ENCODE peak calls at places on chromosomes 13 and 19, in seven cellular contexts. D is neural progenitor cell, H is choroid plexus epithelial cell, L is psoas muscle, Y is HFF-Myc, C is tibial nerve, T is osteoblast. B is an unnamed sample.

GRCh38 chr19:53422551-53422950 is 9.2 kb upstream of the ZNF761 start:
- DNase-seq in D (no peak), H (no peak), L (no peak), Y (no peak), C (no peak), T (no peak), B (no peak)

GRCh38 chr19:10516671-10517286 is 468 bp downstream of the S1PR5 start:
- DNase-seq in D (no peak), H (no peak), L (no peak), Y (no peak), C (no peak), T (peak; percentile 92), B (no peak)

GRCh38 chr13:113371061-113371460 is 7.1 kb upstream of the GRTP1 start:
- DNase-seq in D (no peak), H (no peak), L (no peak), Y (no peak), C (no peak), T (no peak), B (no peak)

GRCh38 chr13:105721056-105721455 is 814.4 kb downstream of the EFNB2 start:
- DNase-seq in D (no peak), H (peak; percentile 85), L (no peak), Y (no peak), C (no peak), T (peak; percentile 51), B (no peak)

GRCh38 chr19:7303470-7303869 is 9.3 kb upstream of the INSR start:
- DNase-seq in D (no peak), H (no peak), L (no peak), Y (no peak), C (no peak), T (no peak), B (no peak)

GRCh38 chr13:32255744-32256120 is 59.4 kb downstream of the ZAR1L start:
- DNase-seq in D (no peak), H (peak; percentile 67), L (no peak), Y (no peak), C (no peak), T (no peak), B (peak; percentile 9)

GRCh38 chr13:36571444-36571843 is 102.4 kb upstream of the SERTM1 start:
- DNase-seq in D (no peak), H (no peak), L (no peak), Y (no peak), C (no peak), T (no peak), B (no peak)

GRCh38 chr13:34578917-34579316 is 363.2 kb upstream of the NBEA start:
- DNase-seq in D (no peak), H (no peak), L (no peak), Y (no peak), C (no peak), T (no peak), B (no peak)

GRCh38 chr13:33730147-33730546 is 87.8 kb upstream of the RFC3 start:
- DNase-seq in D (no peak), H (peak; percentile 3), L (no peak), Y (no peak), C (peak; percentile 12), T (no peak), B (no peak)

GRCh38 chr13:80040219-80040976 is 300.5 kb downstream of the SPRY2 start:
- DNase-seq in D (no peak), H (peak; percentile 88), L (no peak), Y (peak; percentile 86), C (no peak), T (peak; percentile 72), B (no peak)

GRCh38 chr19:22286151-22286810 is at the start of gene ZNF729:
- DNase-seq in D (no peak), H (no peak), L (no peak), Y (no peak), C (no peak), T (no peak), B (no peak)

GRCh38 chr19:52662631-52663030 is 24.5 kb upstream of the ZNF83 start:
- DNase-seq in D (no peak), H (no peak), L (no peak), Y (no peak), C (no peak), T (no peak), B (no peak)

GRCh38 chr19:49362048-49362925 is at the start of gene TEAD2:
- DNase-seq in D (peak; percentile 90), H (peak; percentile 25), L (peak; percentile 80), Y (no peak), C (peak; percentile 69), T (peak; percentile 97), B (peak; percentile 79)

GRCh38 chr19:10388957-10389356 is 8.6 kb upstream of the TYK2 start:
- DNase-seq in D (peak; percentile 87), H (peak; percentile 84), L (peak; percentile 91), Y (peak; percentile 66), C (peak; percentile 99), T (peak; percentile 94), B (peak; percentile 99)

GRCh38 chr13:38814331-38814730 is 127.5 kb downstream of the FREM2 start:
- DNase-seq in D (no peak), H (no peak), L (no peak), Y (no peak), C (no peak), T (no peak), B (peak; percentile 17)

GRCh38 chr19:30691767-30692516 is 319.8 kb downstream of the ZNF536 start:
- DNase-seq in D (no peak), H (peak; percentile 4), L (no peak), Y (no peak), C (peak; percentile 34), T (no peak), B (no peak)

GRCh38 chr13:21243045-21243842 is 66.8 kb downstream of the MRPL57 start:
- DNase-seq in D (no peak), H (no peak), L (no peak), Y (no peak), C (no peak), T (no peak), B (peak; percentile 19)

GRCh38 chr19:42090687-42091086 is 14.7 kb downstream of the ZNF574 start:
- DNase-seq in D (no peak), H (no peak), L (no peak), Y (no peak), C (no peak), T (no peak), B (no peak)

GRCh38 chr19:58499021-58499927 is 12.5 kb downstream of the SLC27A5 start:
- DNase-seq in D (peak; percentile 100), H (peak; percentile 99), L (peak; percentile 100), Y (peak; percentile 97), C (peak; percentile 99), T (peak; percentile 98), B (peak; percentile 100)

GRCh38 chr19:16714702-16715294 is 4.8 kb upstream of the NWD1 start:
- DNase-seq in D (peak; percentile 68), H (peak; percentile 51), L (peak; percentile 56), Y (peak; percentile 27), C (peak; percentile 54), T (peak; percentile 67), B (peak; percentile 81)

GRCh38 chr19:15871570-15871969 is 26.3 kb downstream of the CYP4F2 start:
- DNase-seq in D (no peak), H (no peak), L (no peak), Y (no peak), C (no peak), T (no peak), B (no peak)

GRCh38 chr13:98717256-98717655 is 35.2 kb downstream of the SLC15A1 start:
- DNase-seq in D (no peak), H (no peak), L (no peak), Y (no peak), C (no peak), T (no peak), B (no peak)

GRCh38 chr19:52778811-52779210 is 7.8 kb downstream of the ZNF600 start:
- DNase-seq in D (no peak), H (peak; percentile 22), L (no peak), Y (no peak), C (no peak), T (no peak), B (no peak)

GRCh38 chr19:47991191-47991808 is 670 bp downstream of the BSPH1 start:
- DNase-seq in D (no peak), H (no peak), L (no peak), Y (no peak), C (no peak), T (no peak), B (no peak)

GRCh38 chr13:104968876-104969275 is 1566.6 kb downstream of the EFNB2 start:
- DNase-seq in D (no peak), H (no peak), L (no peak), Y (no peak), C (no peak), T (no peak), B (no peak)

GRCh38 chr13:51803422-51804294 is at the start of gene DHRS12:
- DNase-seq in D (peak; percentile 85), H (peak; percentile 86), L (peak; percentile 94), Y (no peak), C (peak; percentile 90), T (peak; percentile 98), B (peak; percentile 94)

GRCh38 chr19:19026299-19026971 is 6.9 kb downstream of the SUGP2 start:
- DNase-seq in D (peak; percentile 7), H (peak; percentile 40), L (no peak), Y (no peak), C (peak; percentile 38), T (no peak), B (peak; percentile 19)
- TF ChIP-seq CTCF in D (no peak), H (peak; percentile 42), L (peak; percentile 27), Y (peak; percentile 12), C (peak; percentile 13), T (peak; percentile 43), B (no peak)

DNA sequence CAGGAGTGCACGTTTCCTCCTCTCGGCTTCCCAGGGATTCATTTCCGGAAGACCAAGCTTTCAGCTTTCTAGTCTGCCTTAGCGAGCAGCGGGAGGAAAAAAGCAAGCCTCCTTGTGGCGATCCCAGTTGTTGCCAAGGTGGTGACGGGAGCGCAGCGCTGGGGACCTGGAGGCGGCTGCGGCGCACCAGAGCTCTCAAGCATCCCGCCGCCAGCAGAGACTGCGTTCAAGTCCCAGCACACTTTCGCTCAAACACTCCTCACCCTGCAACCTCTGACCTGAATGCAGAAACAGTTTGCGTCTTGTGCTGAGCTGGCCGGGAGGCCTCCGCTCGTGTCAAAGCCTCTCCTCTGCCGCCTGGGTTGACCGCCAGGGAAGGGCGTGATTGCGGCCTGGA is 4.9 kb downstream of the GSX1 start:
- DNase-seq in D (peak; percentile 90), H (peak; percentile 18), L (no peak), Y (no peak), C (no peak), T (no peak), B (no peak)
- H3K4me3 ChIP-seq in D (peak overlapping the region; percentile 37), H (no peak overlapping the region), L (no peak overlapping the region), Y (no peak overlapping the region), C (no peak overlapping the region), T (no peak overlapping the region), B (no peak overlapping the region)

GRCh38 chr13:45464141-45464686 is 525 bp upstream of the COG3 start:
- DNase-seq in D (no peak), H (no peak), L (no peak), Y (no peak), C (no peak), T (no peak), B (peak; percentile 49)
- TF ChIP-seq CTCF in D (no peak), H (no peak), L (no peak), Y (no peak), C (no peak), T (no peak), B (no peak)

GRCh38 chr19:38685666-38686529 is 38.4 kb downstream of the ACTN4 start:
- DNase-seq in D (peak; percentile 80), H (peak; percentile 79), L (no peak), Y (no peak), C (no peak), T (peak; percentile 86), B (no peak)
- H3K4me3 ChIP-seq in D (peak overlapping the region; percentile 1), H (no peak overlapping the region), L (peak overlapping the region; percentile 16), Y (no peak overlapping the region), C (no peak overlapping the region), T (no peak overlapping the region), B (no peak overlapping the region)